ENCODE peak calls at places on chromosomes 11 and 22, in six cellular contexts. E is ACHN, C is sciatic nerve, B is astrocyte of the spinal cord, K is choroid plexus epithelial cell, W is HTR-8/SVneo. R is an unnamed sample.

GRCh38 chr22:43110444-43110926 is at the start of gene BIK:
- DNase-seq in W (peak), K (no peak), B (no peak), C (no peak), E (peak), R (no peak)

GRCh38 chr11:19651654-19652053 is 61.0 kb upstream of the NAV2 start:
- DNase-seq in C (no peak), W (no peak), B (no peak), E (no peak), K (no peak), R (no peak)

GRCh38 chr11:33168605-33169240 is 7.4 kb upstream of the CSTF3 start:
- DNase-seq in E (no peak), C (no peak), K (peak), B (peak), W (no peak), R (no peak)

GRCh38 chr11:35550374-35551036 is 25.1 kb upstream of the PAMR1 start:
- DNase-seq in K (no peak), B (no peak), C (no peak), E (no peak), W (no peak), R (no peak)

GRCh38 chr11:126546694-126547093 is 191.2 kb downstream of the ST3GAL4 start:
- DNase-seq in W (no peak), C (no peak), E (no peak), B (no peak), K (no peak), R (no peak)

GRCh38 chr22:39300198-39300830 is 19.1 kb downstream of the RPL3 start:
- DNase-seq in W (no peak), B (no peak), K (no peak), C (no peak), E (no peak), R (no peak)

GRCh38 chr11:21514298-21514697 is 678.6 kb upstream of the ANO5 start:
- DNase-seq in E (peak), B (no peak), K (no peak), W (no peak), C (no peak), R (no peak)

GRCh38 chr11:16815047-16815767 is 76.8 kb downstream of the C11orf58 start:
- DNase-seq in C (peak), B (peak), E (no peak), K (peak), W (no peak), R (no peak)

GRCh38 chr22:30301995-30302809 is 12.9 kb upstream of the CASTOR1 start:
- DNase-seq in K (peak), B (peak), W (no peak), C (no peak), E (no peak), R (no peak)

GRCh38 chr11:2860636-2861035 is 24.9 kb downstream of the CDKN1C start:
- DNase-seq in B (peak), W (peak), C (no peak), K (peak), E (peak), R (no peak)

GRCh38 chr11:85898456-85898855 is 43.3 kb downstream of the CCDC83 start:
- DNase-seq in E (no peak), B (no peak), C (no peak), K (no peak), W (no peak), R (no peak)

GRCh38 chr22:30830907-30831306 is 136.2 kb downstream of the OSBP2 start:
- DNase-seq in B (peak), K (peak), C (no peak), E (peak), W (peak), R (peak)

GRCh38 chr11:119624102-119624615 is 104.8 kb downstream of the NECTIN1 start:
- DNase-seq in C (no peak), K (no peak), E (peak), B (no peak), W (peak), R (no peak)

GRCh38 chr11:27913650-27914049 is 194.3 kb downstream of the KIF18A start:
- DNase-seq in C (no peak), E (no peak), W (no peak), B (peak), K (peak), R (no peak)

GRCh38 chr11:128884703-128885338 is 6.3 kb upstream of the KCNJ5 start:
- DNase-seq in W (no peak), E (peak), K (peak), C (peak), B (peak), R (peak)

GRCh38 chr11:34653851-34654490 is 33.1 kb downstream of the EHF start:
- DNase-seq in W (peak), K (peak), C (no peak), B (peak), E (peak), R (peak)

R was measured in HCT116.